ENCODE peak calls at places on chromosome 3, in nine cellular contexts. G is upper lobe of right lung, O is SW480, Z is GM12865, L is germinal center, V is NCI-H774, F is DMS79 treated with DMSO at 0.1 percent for 48 hours, D is NAMALWA, S is HFF-Myc. H is an unnamed sample.

GRCh38 chr3:196055267-196055666 is 26.6 kb downstream of the TFRC start:
- DNase-seq in G (no peak), O (no peak), Z (no peak), L (no peak), V (no peak), F (no peak), D (no peak), S (no peak), H (no peak)

GRCh38 chr3:14479591-14479990 is 60.6 kb downstream of the GRIP2 start:
- DNase-seq in G (no peak), O (no peak), Z (no peak), L (no peak), V (no peak), F (no peak), D (no peak), S (no peak), H (no peak)

GRCh38 chr3:55692958-55693558 is 206.0 kb upstream of the WNT5A start:
- DNase-seq in G (no peak), O (no peak), Z (no peak), L (no peak), V (no peak), F (no peak), D (no peak), S (no peak), H (no peak)

GRCh38 chr3:27824312-27825200 is 102.4 kb upstream of the EOMES start:
- DNase-seq in G (no peak), O (no peak), Z (no peak), L (no peak), V (no peak), F (no peak), D (no peak), S (no peak), H (no peak)

GRCh38 chr3:52471371-52472238 is 16.2 kb downstream of the NISCH start:
- DNase-seq in G (peak), O (peak), Z (peak), L (no peak), V (no peak), F (no peak), D (peak), S (no peak), H (peak)

GRCh38 chr3:193996641-193997089 is 139.3 kb upstream of the HES1 start:
- DNase-seq in G (no peak), O (no peak), Z (no peak), L (no peak), V (no peak), F (no peak), D (no peak), S (no peak), H (no peak)

GRCh38 chr3:16834214-16834613 is 50.5 kb upstream of the PLCL2 start:
- DNase-seq in G (no peak), O (no peak), Z (no peak), L (no peak), V (no peak), F (no peak), D (no peak), S (no peak), H (no peak)

GRCh38 chr3:57952208-57952631 is 56.0 kb upstream of the FLNB start:
- DNase-seq in G (peak), O (peak), Z (no peak), L (no peak), V (no peak), F (no peak), D (no peak), S (peak), H (no peak)

GRCh38 chr3:159480046-159480445 is 508.6 kb upstream of the IL12A start:
- DNase-seq in G (no peak), O (no peak), Z (no peak), L (no peak), V (no peak), F (no peak), D (no peak), S (no peak), H (no peak)

GRCh38 chr3:128242818-128243601 is 89.7 kb downstream of the EEFSEC start:
- DNase-seq in G (no peak), O (no peak), Z (no peak), L (no peak), V (no peak), F (no peak), D (no peak), S (no peak), H (no peak)

GRCh38 chr3:47846880-47847248 is 43.9 kb downstream of the DHX30 start:
- DNase-seq in G (no peak), O (no peak), Z (no peak), L (no peak), V (no peak), F (no peak), D (no peak), S (no peak), H (no peak)